ENCODE peak calls at places on chromosomes 7 and 10, in nine cellular contexts. W is heart right ventricle, L is prostate gland, C is hepatocyte, V is PC-3, M is esophagus squamous epithelium, R is cardiac muscle cell, T is brain microvascular endothelial cell, J is colonic mucosa. Q is an unnamed sample.

GRCh38 chr10:78281627-78282026 is 248.0 kb downstream of the RPS24 start:
- DNase-seq in W (no peak), L (no peak), C (no peak), V (no peak), M (no peak), R (no peak), T (no peak), J (no peak), Q (no peak)

GRCh38 chr7:133853706-133854276 is 273.3 kb upstream of the LRGUK start:
- DNase-seq in W (no peak), L (peak), C (peak), V (peak), M (no peak), R (peak), T (peak), J (peak), Q (no peak)

GRCh38 chr10:52755297-52756062 is 17.1 kb downstream of the MBL2 start:
- DNase-seq in W (no peak), L (no peak), C (peak), V (peak), M (no peak), R (peak), T (peak), J (no peak), Q (no peak)

GRCh38 chr10:131134001-131134576 is 177.4 kb downstream of the TCERG1L start:
- DNase-seq in W (no peak), L (no peak), C (no peak), V (no peak), M (no peak), R (no peak), T (no peak), J (no peak), Q (no peak)

GRCh38 chr10:52578871-52579405 is 193.6 kb downstream of the MBL2 start:
- DNase-seq in W (no peak), L (no peak), C (no peak), V (no peak), M (no peak), R (peak), T (peak), J (no peak), Q (no peak)

GRCh38 chr10:33333260-33334169 is 952 bp downstream of the NRP1 start:
- DNase-seq in W (no peak), L (peak), C (no peak), V (peak), M (no peak), R (peak), T (peak), J (peak), Q (no peak)

GRCh38 chr10:7605565-7606295 is 61.0 kb downstream of the ITIH5 start:
- DNase-seq in W (no peak), L (no peak), C (peak), V (no peak), M (no peak), R (peak), T (no peak), J (no peak), Q (no peak)

GRCh38 chr7:44177570-44178131 is 11.6 kb downstream of the GCK start:
- DNase-seq in W (no peak), L (no peak), C (no peak), V (peak), M (no peak), R (peak), T (peak), J (no peak), Q (peak)

GRCh38 chr7:4633012-4633411 is 49.1 kb upstream of the FOXK1 start:
- DNase-seq in W (no peak), L (no peak), C (no peak), V (peak), M (no peak), R (peak), T (peak), J (no peak), Q (no peak)

DNA sequence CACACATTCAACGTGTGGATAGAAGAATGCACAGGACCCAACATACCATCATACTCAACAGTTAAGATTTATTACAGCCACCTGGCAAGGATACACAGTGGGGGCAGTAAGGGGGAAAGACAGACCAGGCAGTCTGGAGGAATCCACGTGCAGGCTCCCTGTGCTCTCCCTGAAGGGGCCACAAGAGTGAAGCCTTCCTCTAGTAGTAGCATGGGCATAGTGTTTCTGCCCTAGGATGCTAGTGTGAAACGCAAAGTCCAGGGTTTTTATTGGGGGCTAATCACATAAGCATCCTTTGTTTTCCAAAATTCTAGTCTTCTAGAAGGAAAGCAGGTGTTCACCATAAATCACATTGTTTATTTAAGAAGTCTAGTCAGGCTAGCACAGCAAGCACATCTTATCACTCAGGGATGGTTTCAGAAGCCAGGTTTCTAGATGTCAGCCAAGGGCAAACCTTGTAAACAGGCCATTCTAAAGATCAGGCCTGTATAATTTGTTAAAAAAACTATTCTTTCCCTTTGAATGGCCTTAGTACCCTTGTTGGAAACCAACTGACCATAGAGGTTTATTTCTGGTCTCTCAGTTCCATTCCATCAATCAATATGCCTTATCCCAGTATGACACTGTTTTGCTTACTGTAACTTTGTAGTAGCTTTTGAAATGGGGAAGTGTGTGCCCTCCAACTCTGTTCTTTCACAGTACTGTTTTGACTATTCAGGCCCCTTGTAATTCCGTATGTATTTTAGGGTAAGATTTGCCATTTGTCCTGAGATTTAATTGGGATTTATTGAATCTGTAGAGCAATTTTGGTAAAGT is 12.4 kb upstream of the TFAM start:
- DNase-seq in W (no peak), L (no peak), C (no peak), V (no peak), M (no peak), R (no peak), T (no peak), J (no peak), Q (no peak)
- H3K27ac ChIP-seq in W (no peak), L (no peak), C (no peak), V (no peak), M (no peak), R (no peak), T (no peak), J (no peak), Q (no peak)

GRCh38 chr10:122140477-122140902 is 130.6 kb upstream of the BTBD16 start:
- DNase-seq in W (peak), L (no peak), C (no peak), V (peak), M (no peak), R (peak), T (peak), J (no peak), Q (no peak)
- H3K27ac ChIP-seq in W (peak), L (peak), C (no peak), V (peak), M (peak), R (peak), T (peak), J (peak), Q (no peak)

GRCh38 chr7:90738249-90738648 is 142.1 kb downstream of the CDK14 start:
- DNase-seq in W (no peak), L (no peak), C (no peak), V (no peak), M (no peak), R (no peak), T (no peak), J (no peak), Q (no peak)

GRCh38 chr7:90736316-90736715 is 140.2 kb downstream of the CDK14 start:
- DNase-seq in W (no peak), L (no peak), C (no peak), V (no peak), M (no peak), R (no peak), T (no peak), J (no peak), Q (no peak)

GRCh38 chr7:90739731-90740130 is 143.6 kb downstream of the CDK14 start:
- DNase-seq in W (no peak), L (no peak), C (no peak), V (no peak), M (no peak), R (no peak), T (no peak), J (no peak), Q (no peak)

GRCh38 chr7:90740364-90740763 is 144.2 kb downstream of the CDK14 start:
- DNase-seq in W (no peak), L (no peak), C (no peak), V (no peak), M (no peak), R (no peak), T (no peak), J (no peak), Q (no peak)

GRCh38 chr7:90736968-90737939 is 141.1 kb downstream of the CDK14 start:
- DNase-seq in W (no peak), L (no peak), C (no peak), V (no peak), M (no peak), R (no peak), T (no peak), J (no peak), Q (no peak)
- H3K27ac ChIP-seq in W (no peak), L (no peak), C (no peak), V (no peak), M (no peak), R (no peak), T (no peak), J (no peak), Q (no peak)

GRCh38 chr10:132746801-132747625 is 38.9 kb downstream of the NKX6-2 start:
- DNase-seq in W (no peak), L (no peak), C (no peak), V (no peak), M (no peak), R (no peak), T (no peak), J (no peak), Q (no peak)
- H3K27ac ChIP-seq in W (no peak), L (no peak), C (no peak), V (no peak), M (no peak), R (peak), T (no peak), J (no peak), Q (peak)

Q was measured in substantia nigra.